ENCODE peak calls at places on chromosomes 13 and 19, in four cellular contexts. D, J, N and L are unnamed samples.

GRCh38 chr19:45591004-45591637 is 6.5 kb upstream of the OPA3 start:
- DNase-seq in D (peak), J (no peak), N (peak), L (peak)

GRCh38 chr19:44356383-44357111 is at the start of gene ZNF112:
- DNase-seq in D (peak), J (peak), N (no peak), L (peak)

GRCh38 chr13:46134961-46135522 is 30.2 kb upstream of the CPB2 start:
- DNase-seq in D (no peak), J (no peak), N (no peak), L (no peak)

GRCh38 chr19:2274937-2275535 is 6.9 kb downstream of the PEAK3 start:
- DNase-seq in D (peak), J (peak), N (no peak), L (peak)

GRCh38 chr19:23116802-23117571 is at the start of gene ZNF730:
- DNase-seq in D (peak), J (peak), N (peak), L (peak)

GRCh38 chr13:39600766-39601165 is 2.2 kb downstream of the LHFPL6 start:
- DNase-seq in D (peak), J (peak), N (no peak), L (peak)

GRCh38 chr13:110874508-110874960 is 40.3 kb downstream of the ANKRD10 start:
- DNase-seq in D (peak), J (peak), N (peak), L (peak)

GRCh38 chr19:33175886-33176669 is 18.1 kb upstream of the LRP3 start:
- DNase-seq in D (no peak), J (peak), N (peak), L (no peak)

GRCh38 chr13:86082116-86082515 is 282.9 kb upstream of the SLITRK6 start:
- DNase-seq in D (no peak), J (no peak), N (no peak), L (no peak)